ENCODE peak calls at places on chromosomes 5 and 9, in seven cellular contexts. One of them, this sample, is unnamed.

GRCh38 chr9:78023003-78023741 is 8.4 kb downstream of the GNAQ start:
- DNase-seq in IMR-90: peak
- DNase-seq in K562: no peak
- DNase-seq in GM12878: no peak
- DNase-seq in H1: no peak
- DNase-seq in HepG2: peak
- DNase-seq in SK-N-SH: no peak
- DNase-seq in this sample: no peak

GRCh38 chr5:149200355-149200754 is 59.1 kb downstream of the ABLIM3 start:
- DNase-seq in GM12878: no peak
- DNase-seq in SK-N-SH: no peak
- DNase-seq in IMR-90: no peak
- DNase-seq in HepG2: no peak
- DNase-seq in H1: peak
- DNase-seq in K562: no peak
- DNase-seq in this sample: no peak

GRCh38 chr9:71747572-71747971 is 20.7 kb downstream of the CEMIP2 start:
- DNase-seq in H1: no peak
- DNase-seq in IMR-90: no peak
- DNase-seq in K562: no peak
- DNase-seq in HepG2: no peak
- DNase-seq in GM12878: no peak
- DNase-seq in SK-N-SH: no peak
- DNase-seq in this sample: no peak

GRCh38 chr5:150270546-150271295 is 18.9 kb downstream of the CAMK2A start:
- DNase-seq in IMR-90: no peak
- DNase-seq in H1: no peak
- DNase-seq in GM12878: no peak
- DNase-seq in HepG2: peak
- DNase-seq in SK-N-SH: no peak
- DNase-seq in K562: no peak
- DNase-seq in this sample: no peak

GRCh38 chr9:15374310-15374709 is 48.4 kb upstream of the SNAPC3 start:
- DNase-seq in K562: no peak
- DNase-seq in SK-N-SH: no peak
- DNase-seq in HepG2: no peak
- DNase-seq in GM12878: no peak
- DNase-seq in IMR-90: no peak
- DNase-seq in H1: no peak
- DNase-seq in this sample: no peak

GRCh38 chr5:90279091-90279490 is 130.5 kb downstream of the CETN3 start:
- DNase-seq in GM12878: no peak
- DNase-seq in H1: no peak
- DNase-seq in K562: no peak
- DNase-seq in SK-N-SH: no peak
- DNase-seq in HepG2: no peak
- DNase-seq in IMR-90: no peak
- DNase-seq in this sample: no peak

GRCh38 chr5:52356311-52356918 is 431.3 kb upstream of the ITGA1 start:
- DNase-seq in K562: no peak
- DNase-seq in HepG2: no peak
- DNase-seq in IMR-90: peak
- DNase-seq in GM12878: no peak
- DNase-seq in SK-N-SH: peak
- DNase-seq in H1: no peak
- DNase-seq in this sample: peak

GRCh38 chr9:108473209-108474112 is 382.3 kb downstream of the ACTL7B start:
- DNase-seq in IMR-90: peak
- DNase-seq in SK-N-SH: no peak
- DNase-seq in GM12878: no peak
- DNase-seq in H1: no peak
- DNase-seq in HepG2: no peak
- DNase-seq in K562: no peak
- DNase-seq in this sample: peak

GRCh38 chr5:134547579-134547978 is 22.1 kb downstream of the JADE2 start:
- DNase-seq in HepG2: no peak
- DNase-seq in SK-N-SH: no peak
- DNase-seq in H1: no peak
- DNase-seq in IMR-90: peak
- DNase-seq in GM12878: no peak
- DNase-seq in K562: no peak
- DNase-seq in this sample: no peak

GRCh38 chr9:130825051-130825651 is 9.9 kb upstream of the ABL1 start:
- DNase-seq in H1: peak
- DNase-seq in HepG2: no peak
- DNase-seq in SK-N-SH: peak
- DNase-seq in IMR-90: peak
- DNase-seq in GM12878: no peak
- DNase-seq in K562: peak
- DNase-seq in this sample: no peak

GRCh38 chr9:82417501-82417900 is 428.9 kb downstream of the SPATA31D1 start:
- DNase-seq in SK-N-SH: no peak
- DNase-seq in GM12878: no peak
- DNase-seq in H1: no peak
- DNase-seq in IMR-90: no peak
- DNase-seq in K562: no peak
- DNase-seq in HepG2: no peak
- DNase-seq in this sample: no peak

DNA sequence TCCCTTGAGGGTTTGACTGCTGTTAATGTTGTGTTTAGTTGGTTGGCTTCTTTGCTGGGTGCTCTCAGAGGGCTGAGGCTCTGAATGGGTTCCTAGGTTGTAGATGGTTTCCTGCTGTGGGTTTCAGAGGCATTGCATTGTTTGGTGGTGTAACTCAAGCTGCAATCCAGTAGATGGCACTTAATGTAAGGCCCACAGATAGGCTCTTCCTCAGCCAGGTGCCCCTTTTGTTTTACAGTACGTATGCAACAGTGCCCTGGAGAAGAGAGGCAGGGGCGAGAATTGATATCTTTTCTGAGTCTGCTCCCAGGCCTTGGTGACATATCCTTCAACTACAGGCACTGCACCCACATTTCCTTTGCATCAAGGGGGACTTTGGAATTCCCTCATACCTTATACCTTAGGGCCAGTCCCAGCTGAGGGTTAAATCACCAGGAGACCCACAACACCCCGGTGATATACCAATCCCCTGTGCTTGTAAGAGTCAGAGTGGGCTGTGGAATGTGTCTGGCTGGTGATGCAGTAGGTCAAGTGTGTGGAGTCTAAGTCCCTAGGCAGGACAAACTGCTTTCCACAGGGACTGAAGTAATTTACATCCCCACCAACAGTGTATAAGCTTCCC is 7.0 kb upstream of the UGT3A2 start:
- DNase-seq in K562: no peak
- DNase-seq in SK-N-SH: no peak
- DNase-seq in GM12878: no peak
- DNase-seq in HepG2: peak
- DNase-seq in IMR-90: no peak
- DNase-seq in H1: peak
- DNase-seq in this sample: no peak
- TF ChIP-seq CTCF in K562: peak
- TF ChIP-seq CTCF in SK-N-SH: peak
- TF ChIP-seq CTCF in GM12878: peak
- TF ChIP-seq CTCF in HepG2: peak
- TF ChIP-seq CTCF in IMR-90: peak
- TF ChIP-seq CTCF in H1: no peak
- TF ChIP-seq CTCF in this sample: no peak

GRCh38 chr5:143714629-143715028 is 97.3 kb upstream of the HMHB1 start:
- DNase-seq in K562: no peak
- DNase-seq in H1: no peak
- DNase-seq in SK-N-SH: no peak
- DNase-seq in IMR-90: peak
- DNase-seq in GM12878: peak
- DNase-seq in HepG2: no peak
- DNase-seq in this sample: peak

GRCh38 chr5:143720689-143721088 is 91.3 kb upstream of the HMHB1 start:
- DNase-seq in HepG2: no peak
- DNase-seq in SK-N-SH: no peak
- DNase-seq in IMR-90: no peak
- DNase-seq in H1: no peak
- DNase-seq in GM12878: no peak
- DNase-seq in K562: no peak
- DNase-seq in this sample: no peak

GRCh38 chr5:143713331-143714032 is 98.5 kb upstream of the HMHB1 start:
- DNase-seq in IMR-90: peak
- DNase-seq in HepG2: no peak
- DNase-seq in GM12878: no peak
- DNase-seq in H1: no peak
- DNase-seq in SK-N-SH: no peak
- DNase-seq in K562: no peak
- DNase-seq in this sample: no peak

GRCh38 chr5:143716856-143717255 is 95.1 kb upstream of the HMHB1 start:
- DNase-seq in K562: no peak
- DNase-seq in HepG2: no peak
- DNase-seq in IMR-90: no peak
- DNase-seq in GM12878: no peak
- DNase-seq in H1: no peak
- DNase-seq in SK-N-SH: no peak
- DNase-seq in this sample: no peak

DNA sequence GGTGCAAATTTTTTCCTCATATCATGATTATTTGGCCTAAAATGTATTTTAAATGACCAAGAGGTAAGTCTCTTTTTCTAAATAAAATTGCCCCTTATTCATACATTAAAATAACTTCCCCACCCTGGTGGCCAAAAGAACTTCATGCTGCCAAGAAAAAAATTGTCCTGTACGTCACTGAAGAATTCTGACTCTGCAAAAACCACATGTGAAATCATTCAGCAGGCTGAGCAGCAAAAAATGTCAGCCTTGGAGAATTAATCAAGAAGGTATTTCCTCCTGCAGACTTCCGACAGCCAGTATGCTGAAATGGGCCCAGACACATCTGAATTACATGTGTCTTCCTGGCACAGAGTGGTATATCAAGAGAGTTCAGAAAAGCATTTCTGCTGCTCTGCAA is 94.6 kb upstream of the HMHB1 start:
- DNase-seq in HepG2: no peak
- DNase-seq in IMR-90: peak
- DNase-seq in H1: no peak
- DNase-seq in GM12878: no peak
- DNase-seq in K562: no peak
- DNase-seq in SK-N-SH: no peak
- DNase-seq in this sample: no peak
- TF ChIP-seq RFX5 in HepG2: no peak
- TF ChIP-seq RFX5 in IMR-90: no peak
- TF ChIP-seq RFX5 in H1: no peak
- TF ChIP-seq RFX5 in GM12878: no peak
- TF ChIP-seq RFX5 in K562: no peak
- TF ChIP-seq RFX5 in SK-N-SH: no peak
- TF ChIP-seq RFX5 in this sample: no peak

GRCh38 chr9:36832232-36832795 is 201.8 kb downstream of the PAX5 start:
- DNase-seq in H1: no peak
- DNase-seq in K562: no peak
- DNase-seq in HepG2: no peak
- DNase-seq in GM12878: no peak
- DNase-seq in SK-N-SH: no peak
- DNase-seq in IMR-90: no peak
- DNase-seq in this sample: no peak

GRCh38 chr9:36835271-36835996 is 198.6 kb downstream of the PAX5 start:
- DNase-seq in IMR-90: no peak
- DNase-seq in K562: no peak
- DNase-seq in SK-N-SH: no peak
- DNase-seq in GM12878: no peak
- DNase-seq in H1: no peak
- DNase-seq in HepG2: no peak
- DNase-seq in this sample: no peak

GRCh38 chr9:36834736-36835135 is 199.3 kb downstream of the PAX5 start:
- DNase-seq in IMR-90: no peak
- DNase-seq in HepG2: no peak
- DNase-seq in H1: no peak
- DNase-seq in SK-N-SH: no peak
- DNase-seq in K562: no peak
- DNase-seq in GM12878: no peak
- DNase-seq in this sample: no peak

GRCh38 chr9:36831381-36832231 is 202.5 kb downstream of the PAX5 start:
- DNase-seq in GM12878: no peak
- DNase-seq in HepG2: no peak
- DNase-seq in IMR-90: no peak
- DNase-seq in H1: no peak
- DNase-seq in K562: no peak
- DNase-seq in SK-N-SH: no peak
- DNase-seq in this sample: no peak

DNA sequence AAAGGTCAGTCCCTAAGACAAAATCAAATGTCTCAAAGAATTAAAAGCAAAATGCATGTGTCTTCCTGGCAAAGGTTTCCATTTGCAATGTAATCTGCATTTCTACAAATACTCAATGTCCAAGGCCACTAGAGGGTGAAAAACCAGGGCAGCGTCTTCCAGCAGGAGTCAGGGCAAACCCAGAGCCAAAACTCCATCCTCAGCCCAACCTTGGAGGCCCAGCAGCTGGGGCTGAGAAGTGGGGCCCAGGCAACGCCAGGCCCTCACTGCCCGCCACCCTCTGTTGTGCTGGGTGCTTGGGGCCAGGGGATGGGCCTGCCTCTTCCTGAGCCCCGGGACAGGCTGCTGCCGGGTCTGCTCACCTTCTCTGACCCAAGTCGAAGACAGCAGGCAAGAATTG is 200.1 kb downstream of the PAX5 start:
- DNase-seq in GM12878: no peak
- DNase-seq in H1: peak
- DNase-seq in SK-N-SH: no peak
- DNase-seq in HepG2: no peak
- DNase-seq in K562: peak
- DNase-seq in IMR-90: no peak
- DNase-seq in this sample: no peak
- TF ChIP-seq CTCF in GM12878: no peak
- TF ChIP-seq CTCF in H1: peak
- TF ChIP-seq CTCF in SK-N-SH: no peak
- TF ChIP-seq CTCF in HepG2: no peak
- TF ChIP-seq CTCF in K562: no peak
- TF ChIP-seq CTCF in IMR-90: no peak
- TF ChIP-seq CTCF in this sample: no peak

GRCh38 chr5:96408276-96408777 is 24.7 kb downstream of the PCSK1 start:
- DNase-seq in HepG2: no peak
- DNase-seq in GM12878: no peak
- DNase-seq in K562: no peak
- DNase-seq in H1: no peak
- DNase-seq in SK-N-SH: no peak
- DNase-seq in IMR-90: peak
- DNase-seq in this sample: peak
- TF ChIP-seq RFX5 in HepG2: no peak
- TF ChIP-seq RFX5 in GM12878: no peak
- TF ChIP-seq RFX5 in K562: no peak
- TF ChIP-seq RFX5 in H1: no peak
- TF ChIP-seq RFX5 in SK-N-SH: no peak
- TF ChIP-seq RFX5 in IMR-90: no peak
- TF ChIP-seq RFX5 in this sample: no peak

GRCh38 chr5:180201051-180201987 is 7.7 kb downstream of the RASGEF1C start:
- DNase-seq in IMR-90: no peak
- DNase-seq in HepG2: peak
- DNase-seq in GM12878: no peak
- DNase-seq in H1: peak
- DNase-seq in K562: peak
- DNase-seq in SK-N-SH: peak
- DNase-seq in this sample: peak
- TF ChIP-seq CTCF in IMR-90: peak
- TF ChIP-seq CTCF in HepG2: peak
- TF ChIP-seq CTCF in GM12878: peak
- TF ChIP-seq CTCF in H1: peak
- TF ChIP-seq CTCF in K562: peak
- TF ChIP-seq CTCF in SK-N-SH: peak
- TF ChIP-seq CTCF in this sample: peak

This sample was measured in A549.